ENCODE peak calls at places on chromosomes 11 and 22, in ten cellular contexts. I, P, D, Y, A, H, O, C, J and S are unnamed samples.

GRCh38 chr11:34169664-34170063 is 64.2 kb downstream of the NAT10 start:
- DNase-seq in I (no peak), P (no peak), D (no peak), Y (no peak), A (no peak), H (no peak), O (no peak), C (no peak), J (no peak), S (no peak)

GRCh38 chr22:49975543-49976389 is 15.2 kb downstream of the PIM3 start:
- DNase-seq in I (no peak), P (peak), D (no peak), Y (peak), A (peak), H (no peak), O (peak), C (peak), J (no peak), S (peak)

GRCh38 chr22:30216710-30217109 is 29.8 kb downstream of the LIF start:
- DNase-seq in I (peak), P (no peak), D (no peak), Y (no peak), A (no peak), H (no peak), O (no peak), C (no peak), J (no peak), S (no peak)

GRCh38 chr11:126992065-126992803 is 8.3 kb downstream of the KIRREL3 start:
- DNase-seq in I (no peak), P (no peak), D (no peak), Y (peak), A (no peak), H (peak), O (no peak), C (no peak), J (no peak), S (no peak)

GRCh38 chr22:32531955-32532818 is 57.6 kb downstream of the FBXO7 start:
- DNase-seq in I (peak), P (peak), D (peak), Y (peak), A (peak), H (peak), O (no peak), C (peak), J (peak), S (peak)

GRCh38 chr11:114054830-114055229 is 4.7 kb upstream of the ZBTB16 start:
- DNase-seq in I (no peak), P (no peak), D (no peak), Y (no peak), A (no peak), H (no peak), O (no peak), C (no peak), J (no peak), S (no peak)

GRCh38 chr11:114605370-114605769 is 9.8 kb upstream of the NXPE4 start:
- DNase-seq in I (no peak), P (no peak), D (no peak), Y (no peak), A (no peak), H (no peak), O (no peak), C (no peak), J (no peak), S (no peak)

GRCh38 chr11:32231909-32232493 is 141.1 kb downstream of the RCN1 start:
- DNase-seq in I (no peak), P (peak), D (peak), Y (peak), A (no peak), H (no peak), O (no peak), C (no peak), J (no peak), S (no peak)

GRCh38 chr22:21866821-21867527 is 471 bp downstream of the MAPK1 start:
- DNase-seq in I (peak), P (peak), D (peak), Y (no peak), A (peak), H (no peak), O (peak), C (peak), J (peak), S (no peak)

GRCh38 chr11:20397281-20397680 is 9.8 kb downstream of the PRMT3 start:
- DNase-seq in I (no peak), P (no peak), D (peak), Y (peak), A (no peak), H (no peak), O (no peak), C (no peak), J (no peak), S (no peak)

GRCh38 chr22:38120359-38121110 is 10.1 kb upstream of the BAIAP2L2 start:
- DNase-seq in I (peak), P (no peak), D (no peak), Y (no peak), A (no peak), H (no peak), O (no peak), C (no peak), J (no peak), S (peak)

GRCh38 chr11:46489668-46490560 is 98.3 kb upstream of the CHRM4 start:
- DNase-seq in I (no peak), P (peak), D (no peak), Y (peak), A (no peak), H (no peak), O (no peak), C (no peak), J (no peak), S (no peak)

GRCh38 chr22:32204211-32204855 is 540 bp downstream of the RFPL2 start:
- DNase-seq in I (peak), P (no peak), D (no peak), Y (no peak), A (no peak), H (no peak), O (no peak), C (no peak), J (no peak), S (no peak)

GRCh38 chr11:14537134-14537599 is 17.0 kb upstream of the PSMA1 start:
- DNase-seq in I (no peak), P (peak), D (peak), Y (no peak), A (no peak), H (no peak), O (no peak), C (no peak), J (no peak), S (no peak)

GRCh38 chr11:114163231-114163631 is 103.7 kb downstream of the ZBTB16 start:
- DNase-seq in I (no peak), P (no peak), D (peak), Y (peak), A (peak), H (no peak), O (no peak), C (no peak), J (no peak), S (no peak)

GRCh38 chr11:11916981-11917399 is 75.2 kb downstream of the USP47 start:
- DNase-seq in I (no peak), P (no peak), D (peak), Y (peak), A (no peak), H (peak), O (no peak), C (no peak), J (no peak), S (no peak)

DNA sequence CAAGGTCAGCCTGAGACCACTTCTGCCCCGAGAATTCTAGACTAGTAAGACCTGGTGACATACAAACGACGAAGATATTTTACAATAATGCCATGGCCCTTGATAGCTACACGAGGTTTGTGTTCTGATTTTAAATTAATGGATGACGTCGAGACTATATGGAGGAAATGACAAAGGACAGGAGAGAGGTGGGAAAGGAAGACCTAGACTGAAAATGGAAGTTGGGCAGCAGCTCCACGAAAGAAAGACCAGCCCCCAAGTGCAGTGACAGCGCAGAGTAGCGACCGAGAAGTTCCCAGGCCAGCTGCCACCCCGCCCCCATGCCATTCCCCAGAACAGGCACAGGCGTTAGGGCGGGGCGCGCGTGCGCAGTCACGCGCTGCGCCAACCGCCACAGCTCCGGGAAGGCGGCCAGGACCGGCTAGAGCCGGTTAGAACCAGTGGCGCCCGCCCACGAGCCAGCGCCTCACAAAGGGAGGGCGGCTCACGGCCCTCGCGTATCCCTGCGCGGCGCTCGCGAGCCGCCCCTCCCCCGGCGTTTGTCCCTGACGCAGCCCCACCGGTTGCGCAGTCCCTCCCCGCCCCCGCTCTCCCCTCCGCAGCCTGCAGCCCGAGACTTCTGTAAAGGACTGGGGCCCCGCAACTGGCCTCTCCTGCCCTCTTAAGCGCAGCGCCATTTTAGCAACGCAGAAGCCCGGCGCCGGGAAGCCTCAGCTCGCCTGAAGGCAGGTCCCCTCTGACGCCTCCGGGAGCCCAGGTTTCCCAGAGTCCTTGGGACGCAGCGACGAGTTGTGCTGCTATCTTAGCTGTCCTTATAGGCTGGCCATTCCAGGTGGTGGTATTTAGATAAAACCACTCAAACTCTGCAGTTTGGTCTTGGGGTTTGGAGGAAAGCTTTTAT is 1.5 kb upstream of the MALAT1 start:
- DNase-seq in I (peak), P (peak), D (peak), Y (peak), A (peak), H (peak), O (peak), C (peak), J (peak), S (peak)
- TF ChIP-seq CTCF in I (no peak), P (no peak), D (no peak), Y (no peak), A (no peak), H (no peak), O (no peak), C (no peak), J (no peak), S (no peak)

DNA sequence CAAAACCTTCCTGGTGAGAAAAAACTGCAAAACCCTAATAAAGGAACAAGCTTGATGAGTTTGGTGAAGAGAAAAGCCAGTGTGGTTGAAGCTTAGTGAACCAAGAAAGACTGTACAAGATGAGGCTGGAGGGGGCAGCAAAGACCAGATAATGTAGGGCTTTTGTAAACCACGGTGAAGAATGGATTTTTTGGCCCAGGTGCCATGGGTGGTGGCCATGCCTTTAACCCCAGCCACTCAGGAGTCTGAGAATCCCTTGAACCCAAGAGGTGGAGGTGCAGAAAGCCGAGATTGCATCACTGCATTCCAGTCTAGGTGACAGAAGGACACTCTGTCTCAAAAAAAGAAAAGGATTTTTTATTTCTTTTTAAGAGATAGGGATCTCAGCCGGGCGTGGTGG is 5.0 kb upstream of the ZDHHC5 start:
- DNase-seq in I (no peak), P (no peak), D (peak), Y (no peak), A (no peak), H (no peak), O (no peak), C (no peak), J (no peak), S (no peak)
- TF ChIP-seq CTCF in I (peak), P (no peak), D (no peak), Y (no peak), A (no peak), H (no peak), O (no peak), C (no peak), J (no peak), S (peak)

GRCh38 chr11:124670732-124671131 is 2.8 kb downstream of the SIAE start:
- DNase-seq in I (no peak), P (no peak), D (no peak), Y (no peak), A (no peak), H (no peak), O (no peak), C (no peak), J (no peak), S (no peak)
- TF ChIP-seq CTCF in I (no peak), P (no peak), D (no peak), Y (no peak), A (no peak), H (no peak), O (no peak), C (no peak), J (no peak), S (no peak)

GRCh38 chr11:362642-363442 is 6.5 kb upstream of the B4GALNT4 start:
- DNase-seq in I (no peak), P (no peak), D (no peak), Y (no peak), A (no peak), H (no peak), O (no peak), C (no peak), J (no peak), S (peak)

GRCh38 chr11:365831-366230 is 3.5 kb upstream of the B4GALNT4 start:
- DNase-seq in I (no peak), P (no peak), D (no peak), Y (no peak), A (no peak), H (no peak), O (no peak), C (no peak), J (no peak), S (no peak)

GRCh38 chr11:364991-365390 is 4.3 kb upstream of the B4GALNT4 start:
- DNase-seq in I (no peak), P (no peak), D (no peak), Y (no peak), A (no peak), H (no peak), O (no peak), C (no peak), J (no peak), S (peak)

GRCh38 chr11:360326-361280 is 8.7 kb upstream of the B4GALNT4 start:
- DNase-seq in I (no peak), P (no peak), D (no peak), Y (no peak), A (no peak), H (no peak), O (no peak), C (no peak), J (no peak), S (peak)

GRCh38 chr11:363948-364761 is 5.1 kb upstream of the B4GALNT4 start:
- DNase-seq in I (peak), P (no peak), D (peak), Y (no peak), A (peak), H (no peak), O (no peak), C (no peak), J (peak), S (peak)
- TF ChIP-seq CTCF in I (peak), P (peak), D (no peak), Y (no peak), A (no peak), H (peak), O (peak), C (no peak), J (peak), S (peak)

DNA sequence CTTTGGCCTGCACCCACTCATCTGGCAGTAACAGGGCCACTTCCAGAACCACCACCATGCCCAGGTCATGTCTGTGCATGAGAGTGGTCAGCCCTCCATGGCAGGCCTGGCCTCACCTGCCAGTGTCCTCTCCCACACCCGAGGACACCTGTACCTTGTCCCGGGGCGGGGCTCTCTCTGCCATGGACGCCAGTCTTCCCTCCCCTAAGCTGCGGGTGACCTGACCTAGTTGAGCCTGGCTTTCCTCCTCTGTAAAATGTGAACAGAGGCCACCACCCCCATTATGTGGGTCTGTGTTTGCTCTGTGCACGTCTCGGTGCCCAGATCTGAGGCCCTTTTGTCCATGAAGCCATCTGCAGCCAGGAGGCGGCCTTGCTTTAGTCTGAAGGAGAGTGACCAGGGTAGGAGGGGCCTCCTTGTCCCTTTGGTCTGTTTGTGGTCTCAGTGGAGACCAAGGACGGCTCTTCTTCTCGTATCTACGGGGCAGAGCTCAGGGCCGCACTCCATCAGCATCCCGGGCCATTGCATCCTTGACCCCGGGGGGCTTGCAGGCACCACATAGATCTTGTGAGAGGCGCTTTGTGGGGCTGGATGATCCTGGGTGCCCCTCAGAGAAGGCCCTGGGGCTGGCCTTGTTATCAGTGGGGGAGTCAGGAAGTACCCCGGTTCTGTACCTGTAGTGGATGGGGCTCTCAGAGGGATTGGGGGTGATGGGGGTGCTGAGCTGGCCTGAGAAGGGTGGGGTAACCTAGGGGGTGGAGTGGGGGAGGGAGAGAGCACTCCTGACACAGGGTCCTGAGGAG is 121.6 kb downstream of the KCNQ1 start:
- DNase-seq in I (peak), P (no peak), D (peak), Y (no peak), A (peak), H (no peak), O (peak), C (peak), J (no peak), S (peak)
- TF ChIP-seq CTCF in I (no peak), P (no peak), D (peak), Y (no peak), A (no peak), H (peak), O (no peak), C (peak), J (no peak), S (peak)

GRCh38 chr22:39232806-39233735 is 11.7 kb downstream of the PDGFB start:
- DNase-seq in I (no peak), P (no peak), D (no peak), Y (no peak), A (no peak), H (no peak), O (no peak), C (no peak), J (no peak), S (no peak)

GRCh38 chr22:39233736-39234120 is 11.1 kb downstream of the PDGFB start:
- DNase-seq in I (no peak), P (no peak), D (no peak), Y (no peak), A (no peak), H (no peak), O (no peak), C (peak), J (no peak), S (no peak)

GRCh38 chr22:39234867-39235687 is 9.7 kb downstream of the PDGFB start:
- DNase-seq in I (peak), P (no peak), D (no peak), Y (no peak), A (peak), H (no peak), O (no peak), C (peak), J (no peak), S (no peak)

GRCh38 chr22:39232246-39232645 is 12.5 kb downstream of the PDGFB start:
- DNase-seq in I (no peak), P (no peak), D (no peak), Y (no peak), A (no peak), H (no peak), O (no peak), C (no peak), J (no peak), S (no peak)

GRCh38 chr22:39234157-39234793 is 10.5 kb downstream of the PDGFB start:
- DNase-seq in I (no peak), P (no peak), D (peak), Y (peak), A (no peak), H (no peak), O (no peak), C (peak), J (no peak), S (no peak)
- TF ChIP-seq CTCF in I (peak), P (no peak), D (peak), Y (no peak), A (no peak), H (no peak), O (no peak), C (peak), J (no peak), S (peak)

DNA sequence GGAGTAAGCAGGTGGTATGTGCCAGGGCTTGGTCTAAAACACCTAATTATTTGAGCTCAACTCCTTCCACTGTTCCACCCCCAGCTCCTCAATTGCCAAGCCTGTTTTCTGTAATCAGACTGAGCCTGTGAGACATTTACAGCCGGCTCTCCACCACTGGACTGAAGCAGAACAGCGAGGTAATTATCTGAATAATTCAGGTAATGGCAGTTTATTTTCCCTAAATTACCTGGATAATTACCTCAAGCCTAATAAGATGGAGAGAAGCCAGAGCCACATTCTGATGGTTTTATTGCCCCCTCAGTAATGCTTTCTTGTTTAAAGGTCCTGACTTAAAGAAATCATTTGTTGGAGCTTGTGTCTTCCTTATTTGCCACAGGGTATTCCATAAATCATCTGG is 64.2 kb downstream of the FZD4 start:
- DNase-seq in I (no peak), P (no peak), D (no peak), Y (no peak), A (no peak), H (no peak), O (no peak), C (no peak), J (no peak), S (no peak)
- TF ChIP-seq CTCF in I (no peak), P (no peak), D (no peak), Y (no peak), A (no peak), H (no peak), O (no peak), C (no peak), J (no peak), S (no peak)

DNA sequence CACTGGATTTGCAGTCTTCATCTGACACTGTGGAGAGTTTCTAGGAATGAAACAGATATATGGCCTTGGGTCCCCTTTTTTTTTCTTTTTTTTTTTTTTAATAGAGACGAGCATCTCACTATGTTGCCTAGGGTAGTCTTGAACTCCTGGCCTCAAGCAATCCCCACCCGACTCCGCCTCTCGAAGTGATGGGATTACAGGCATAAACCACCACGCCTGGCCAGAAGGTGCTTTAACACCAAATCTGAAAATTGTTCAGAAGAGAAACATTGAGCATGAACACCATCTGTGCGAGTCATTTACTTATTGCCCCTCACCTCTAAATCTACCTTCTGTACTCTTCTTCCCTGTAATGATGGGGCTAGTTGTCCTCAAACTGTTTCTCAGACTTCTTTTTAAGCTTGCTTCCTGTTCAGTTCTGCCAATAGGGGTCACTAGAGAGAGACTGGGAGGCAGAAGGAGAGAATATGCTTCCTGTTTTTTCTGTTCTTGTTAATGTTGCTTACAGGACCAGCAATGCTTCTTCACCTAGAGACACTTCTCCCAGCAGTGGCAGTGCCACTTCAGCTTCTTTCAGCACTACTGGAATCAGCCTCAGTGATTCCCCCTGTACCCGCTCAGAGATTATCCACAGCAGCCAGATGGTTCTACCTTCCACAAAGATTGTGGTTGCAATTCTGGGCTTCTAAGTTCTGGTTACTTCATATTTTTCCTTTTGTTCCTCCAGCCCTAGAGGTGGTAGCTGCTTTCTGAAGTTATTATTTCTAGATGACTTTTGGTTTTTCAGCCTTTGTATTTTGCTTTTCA is 20.8 kb upstream of the ZBED5 start:
- DNase-seq in I (no peak), P (peak), D (no peak), Y (peak), A (no peak), H (no peak), O (no peak), C (no peak), J (no peak), S (no peak)
- TF ChIP-seq CTCF in I (peak), P (peak), D (peak), Y (peak), A (no peak), H (peak), O (peak), C (peak), J (peak), S (peak)